ENCODE peak calls at places on chromosomes 7 and 10, in six cellular contexts. Z, E, O, D, X and P are unnamed samples.

GRCh38 chr7:6482743-6483119 is 35.0 kb upstream of the DAGLB start:
- DNase-seq in Z (no peak), E (no peak), D (no peak), O (no peak), X (no peak), P (no peak)

GRCh38 chr7:112252691-112253090 is 46.2 kb downstream of the ZNF277 start:
- DNase-seq in E (no peak), O (no peak), X (no peak), Z (no peak), D (no peak), P (no peak)

GRCh38 chr7:32496052-32496813 is 944 bp downstream of the AVL9 start:
- DNase-seq in O (no peak), E (no peak), Z (no peak), D (no peak), X (no peak), P (no peak)

GRCh38 chr7:138460649-138461607 is 869 bp downstream of the TRIM24 start:
- DNase-seq in X (no peak), E (peak), Z (peak), D (peak), O (peak), P (no peak)

GRCh38 chr10:66827353-66827752 is 98.5 kb upstream of the LRRTM3 start:
- DNase-seq in O (peak), Z (no peak), E (no peak), X (peak), D (no peak), P (no peak)

GRCh38 chr7:18287482-18287881 is 208.1 kb upstream of the HDAC9 start:
- DNase-seq in X (no peak), Z (no peak), D (no peak), E (no peak), O (no peak), P (no peak)

GRCh38 chr10:36621346-36621745 is 504.1 kb upstream of the ANKRD30A start:
- DNase-seq in Z (no peak), X (no peak), D (no peak), E (no peak), O (peak), P (no peak)

GRCh38 chr10:7082967-7083366 is 327.9 kb downstream of the SFMBT2 start:
- DNase-seq in E (no peak), X (no peak), D (no peak), O (no peak), Z (no peak), P (no peak)

GRCh38 chr10:58625070-58625469 is 112.4 kb downstream of the BICC1 start:
- DNase-seq in Z (no peak), D (no peak), X (peak), E (no peak), O (peak), P (peak)

GRCh38 chr10:15158972-15159371 is 9.5 kb downstream of the NMT2 start:
- DNase-seq in O (no peak), Z (no peak), X (no peak), E (no peak), D (no peak), P (no peak)

GRCh38 chr10:13839430-13839986 is 252.7 kb downstream of the PRPF18 start:
- DNase-seq in D (no peak), O (peak), E (peak), Z (no peak), X (peak), P (no peak)

GRCh38 chr10:16481052-16481728 is 40.5 kb downstream of the C1QL3 start:
- DNase-seq in Z (no peak), D (no peak), E (no peak), O (no peak), X (no peak), P (no peak)

GRCh38 chr10:9621216-9621615 is 1396.5 kb upstream of the CELF2 start:
- DNase-seq in X (no peak), O (no peak), Z (no peak), D (no peak), E (no peak), P (no peak)

GRCh38 chr7:65983965-65984654 is 2.1 kb upstream of the GUSB start:
- DNase-seq in X (no peak), E (no peak), Z (peak), D (no peak), O (no peak), P (no peak)

GRCh38 chr10:126671402-126671975 is 996 bp upstream of the C10orf90 start:
- DNase-seq in O (no peak), E (no peak), X (no peak), D (no peak), Z (peak), P (no peak)

GRCh38 chr10:27745719-27746363 is at the start of gene MKX:
- DNase-seq in D (peak), O (peak), E (peak), X (no peak), Z (no peak), P (no peak)

GRCh38 chr10:86635402-86635801 is 18.9 kb upstream of the OPN4 start:
- DNase-seq in D (no peak), X (no peak), Z (no peak), O (peak), E (no peak), P (no peak)

GRCh38 chr10:19294233-19294632 is 245.6 kb downstream of the MALRD1 start:
- DNase-seq in Z (no peak), E (no peak), X (no peak), O (no peak), D (no peak), P (no peak)

GRCh38 chr7:121182281-121182680 is 146.5 kb upstream of the WNT16 start:
- DNase-seq in O (no peak), E (no peak), D (no peak), Z (no peak), X (no peak), P (no peak)

GRCh38 chr7:33882040-33882800 is 23.1 kb upstream of the BMPER start:
- DNase-seq in X (no peak), O (no peak), Z (no peak), D (no peak), E (no peak), P (no peak)

GRCh38 chr7:38940774-38941173 is 31.8 kb upstream of the VPS41 start:
- DNase-seq in D (no peak), X (no peak), Z (no peak), E (no peak), O (no peak), P (no peak)

GRCh38 chr10:115355162-115355760 is 262.1 kb downstream of the ATRNL1 start:
- DNase-seq in O (peak), X (peak), D (no peak), Z (peak), E (no peak), P (peak)

GRCh38 chr7:99395616-99396327 is 12.6 kb downstream of the PDAP1 start:
- DNase-seq in X (no peak), E (peak), O (no peak), D (no peak), Z (no peak), P (no peak)

GRCh38 chr7:73973091-73973490 is 54.9 kb upstream of the ELN start:
- DNase-seq in Z (no peak), D (no peak), X (no peak), E (peak), O (no peak), P (no peak)

GRCh38 chr10:112359606-112360307 is 14.2 kb upstream of the ACSL5 start:
- DNase-seq in X (no peak), Z (no peak), D (no peak), E (no peak), O (no peak), P (no peak)

GRCh38 chr7:117673839-117674238 is 194.0 kb downstream of the CFTR start:
- DNase-seq in D (no peak), O (peak), X (peak), Z (peak), E (no peak), P (peak)

GRCh38 chr10:124629410-124629809 is 114.8 kb downstream of the FAM53B start:
- DNase-seq in D (no peak), Z (no peak), X (no peak), O (no peak), E (no peak), P (no peak)

GRCh38 chr10:133086247-133086646 is 1.5 kb upstream of the ADGRA1 start:
- DNase-seq in X (no peak), Z (no peak), D (no peak), E (no peak), O (no peak), P (no peak)

GRCh38 chr7:28759373-28760013 is 198.6 kb downstream of the TRIL start:
- DNase-seq in E (no peak), O (peak), X (no peak), Z (no peak), D (no peak), P (no peak)

GRCh38 chr10:26242752-26243151 is 26.2 kb downstream of the GAD2 start:
- DNase-seq in E (no peak), D (no peak), O (no peak), X (no peak), Z (no peak), P (no peak)